ENCODE peak calls at places on chromosome 9, in ten cellular contexts. F is heart left ventricle, R is endodermal cell, P is esophagus squamous epithelium, G is K562, A is IMR-90, L is uterus, B is prostate gland, K is HepG2, E is adrenal gland. W is an unnamed sample. For H3K36me3, the result is how much of the 10 kb centered on the place peaks cover.

GRCh38 chr9:93664549-93665120 is 88.3 kb downstream of the PHF2 start:
- DNase-seq in L (no peak), P (no peak), R (peak), K (no peak), E (peak), F (no peak), A (no peak), G (no peak), B (no peak), W (no peak)

GRCh38 chr9:104028827-104029226 is 65.3 kb upstream of the SMC2 start:
- DNase-seq in P (no peak), A (no peak), L (no peak), K (no peak), B (no peak), R (no peak), E (no peak), F (no peak), G (no peak), W (no peak)

GRCh38 chr9:76302947-76303550 is 91.2 kb downstream of the RFK start:
- DNase-seq in R (no peak), F (no peak), L (peak), K (peak), E (no peak), P (no peak), A (peak), B (no peak), G (peak), W (peak)

GRCh38 chr9:20242767-20243166 is 379.5 kb downstream of the MLLT3 start:
- DNase-seq in K (no peak), A (no peak), P (no peak), E (no peak), F (no peak), G (no peak), R (no peak), B (no peak), L (no peak), W (no peak)

GRCh38 chr9:125126019-125126746 is 17.1 kb downstream of the SCAI start:
- DNase-seq in G (peak), K (no peak), A (peak), E (peak), L (peak), F (peak), B (peak), R (peak), P (peak), W (peak)

GRCh38 chr9:81035171-81035570 is 654.2 kb downstream of the TLE1 start:
- DNase-seq in E (no peak), G (no peak), L (peak), B (no peak), K (no peak), A (peak), F (no peak), R (no peak), P (no peak), W (no peak)

GRCh38 chr9:38431101-38431500 is 6.8 kb upstream of the IGFBPL1 start:
- DNase-seq in G (no peak), B (no peak), F (no peak), K (no peak), L (no peak), E (no peak), R (no peak), P (no peak), A (no peak), W (no peak)

GRCh38 chr9:2821855-2822254 is 22.0 kb downstream of the PUM3 start:
- DNase-seq in F (no peak), A (no peak), L (no peak), B (no peak), R (no peak), P (no peak), E (no peak), K (no peak), G (no peak), W (no peak)

GRCh38 chr9:16515879-16516289 is 354.6 kb downstream of the BNC2 start:
- DNase-seq in A (peak), B (no peak), K (no peak), E (no peak), R (peak), G (no peak), P (no peak), F (no peak), L (no peak), W (peak)

GRCh38 chr9:72882117-72882775 is 70.6 kb downstream of the ALDH1A1 start:
- DNase-seq in G (no peak), K (no peak), B (no peak), A (no peak), P (no peak), E (no peak), L (no peak), F (peak), R (no peak), W (peak)

GRCh38 chr9:114592356-114592755 is 4.8 kb downstream of the ATP6V1G1 start:
- DNase-seq in A (peak), R (no peak), P (no peak), B (peak), K (no peak), F (no peak), E (no peak), L (no peak), G (no peak), W (no peak)

GRCh38 chr9:68749135-68749534 is 44.1 kb downstream of the PIP5K1B start:
- DNase-seq in R (no peak), P (no peak), A (no peak), L (no peak), F (no peak), G (no peak), B (no peak), E (no peak), K (no peak), W (no peak)

GRCh38 chr9:127224883-127225739 is 39.5 kb upstream of the GARNL3 start:
- DNase-seq in R (peak), B (peak), E (peak), P (peak), K (peak), G (peak), L (peak), F (peak), A (peak), W (peak)

GRCh38 chr9:116000748-116001329 is 152.8 kb upstream of the PAPPA start:
- DNase-seq in L (no peak), A (no peak), R (peak), E (no peak), G (peak), B (no peak), P (no peak), F (no peak), K (peak), W (no peak)

GRCh38 chr9:124941689-124942561 is 1.0 kb upstream of the GOLGA1 start:
- DNase-seq in L (peak), R (peak), K (peak), G (peak), A (peak), P (peak), B (peak), F (peak), E (peak), W (peak)

GRCh38 chr9:76451234-76451633 is 7.7 kb upstream of the GCNT1 start:
- DNase-seq in P (no peak), F (no peak), L (no peak), K (no peak), A (peak), G (no peak), B (no peak), E (no peak), R (no peak), W (no peak)

GRCh38 chr9:113808391-113809191 is 67.5 kb upstream of the ZNF618 start:
- DNase-seq in P (no peak), A (peak), L (peak), R (no peak), K (no peak), B (no peak), F (peak), E (peak), G (peak), W (no peak)

DNA sequence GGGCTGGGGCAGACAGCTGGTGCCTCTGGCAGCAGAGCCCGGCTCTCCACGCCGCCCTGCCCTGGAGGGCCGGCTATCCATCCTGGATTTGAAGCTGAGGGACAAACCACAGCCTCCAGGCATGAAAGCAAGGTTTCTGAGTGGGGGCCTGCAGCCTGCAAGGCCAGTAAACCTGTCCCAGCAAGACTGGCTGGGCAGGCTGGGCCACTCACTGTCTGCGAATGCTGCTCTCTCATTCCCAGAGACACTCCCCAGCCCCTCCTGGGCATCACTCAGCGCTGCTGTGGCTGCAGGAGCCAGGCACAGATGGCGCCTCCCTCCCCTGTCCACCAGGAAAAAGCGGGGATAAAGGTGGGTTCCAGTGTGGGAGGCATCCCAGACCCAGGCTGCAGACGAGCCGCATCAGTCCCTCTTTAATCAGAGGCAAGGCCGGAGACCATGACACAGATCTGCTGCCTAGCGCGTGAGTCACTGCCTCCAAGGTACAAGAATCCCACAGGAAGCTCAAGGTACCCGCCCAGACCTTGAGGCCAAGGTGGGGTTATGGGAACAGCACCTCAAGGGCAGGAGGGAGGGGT is 118.0 kb downstream of the VAV2 start:
- DNase-seq in G (no peak), P (no peak), F (no peak), R (no peak), L (no peak), A (peak), K (no peak), E (peak), B (peak), W (no peak)
- TF ChIP-seq CTCF in G (no peak), P (no peak), F (no peak), R (no peak), L (no peak), A (no peak), K (no peak), E (no peak), B (no peak), W (no peak)

DNA sequence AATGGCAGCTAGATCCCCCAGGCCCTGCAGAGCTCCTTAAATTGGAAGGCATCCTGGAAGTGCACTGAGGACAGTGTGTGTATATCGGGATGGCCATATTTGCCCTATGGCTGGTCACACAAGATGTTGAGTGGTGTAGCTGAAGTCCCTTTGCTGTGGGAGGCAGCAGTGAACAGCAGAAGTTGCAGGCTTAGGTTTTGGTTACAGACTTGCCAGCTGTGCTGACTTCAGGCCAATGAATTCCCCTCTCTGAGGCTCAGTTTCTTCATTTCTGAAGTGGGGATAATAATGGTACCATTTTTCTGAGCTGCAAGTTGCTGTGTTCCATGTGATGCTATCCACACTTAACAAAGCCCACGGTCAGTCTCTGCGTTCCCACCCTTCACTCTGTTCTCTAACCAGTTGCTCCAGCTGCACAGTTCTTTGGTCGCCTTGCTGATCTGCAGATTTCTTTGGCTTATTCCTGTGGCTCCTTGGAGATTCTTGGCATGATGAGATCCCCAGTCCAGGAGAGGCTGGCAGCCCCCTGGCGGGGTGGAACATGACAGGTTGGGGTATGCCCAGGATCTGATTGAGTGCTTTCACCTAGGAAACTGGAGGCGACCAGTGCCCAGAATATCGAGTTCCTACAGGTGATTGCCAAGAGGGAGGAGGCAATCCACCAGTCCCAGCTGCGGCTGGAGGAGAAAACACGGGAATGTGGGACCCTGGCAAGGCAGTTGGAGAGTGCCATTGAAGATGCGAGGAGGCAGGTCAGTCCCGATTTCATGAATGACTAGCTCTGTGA is 6.5 kb upstream of the GLE1 start:
- DNase-seq in L (no peak), K (no peak), P (no peak), F (no peak), G (no peak), R (no peak), B (no peak), E (no peak), A (no peak), W (no peak)
- H3K36me3 ChIP-seq in L (under half), K (under half), P (under half), F (half or more), G (half or more), R (half or more), B (under half), E (half or more), A (under half), W (under half)

GRCh38 chr9:37292896-37293295 is 129.6 kb upstream of the GRHPR start:
- DNase-seq in L (no peak), G (no peak), F (no peak), B (no peak), P (no peak), A (peak), E (no peak), K (no peak), R (no peak), W (no peak)

GRCh38 chr9:37290881-37291485 is 131.5 kb upstream of the GRHPR start:
- DNase-seq in R (no peak), E (no peak), K (no peak), F (no peak), L (no peak), P (no peak), B (no peak), A (peak), G (no peak), W (no peak)

GRCh38 chr9:37295178-37295577 is 127.3 kb upstream of the GRHPR start:
- DNase-seq in G (no peak), P (no peak), K (no peak), L (no peak), E (no peak), F (no peak), R (no peak), B (no peak), A (no peak), W (no peak)

GRCh38 chr9:37295796-37296195 is 126.7 kb upstream of the GRHPR start:
- DNase-seq in F (no peak), E (no peak), G (peak), L (no peak), K (no peak), R (no peak), A (no peak), P (no peak), B (no peak), W (no peak)

DNA sequence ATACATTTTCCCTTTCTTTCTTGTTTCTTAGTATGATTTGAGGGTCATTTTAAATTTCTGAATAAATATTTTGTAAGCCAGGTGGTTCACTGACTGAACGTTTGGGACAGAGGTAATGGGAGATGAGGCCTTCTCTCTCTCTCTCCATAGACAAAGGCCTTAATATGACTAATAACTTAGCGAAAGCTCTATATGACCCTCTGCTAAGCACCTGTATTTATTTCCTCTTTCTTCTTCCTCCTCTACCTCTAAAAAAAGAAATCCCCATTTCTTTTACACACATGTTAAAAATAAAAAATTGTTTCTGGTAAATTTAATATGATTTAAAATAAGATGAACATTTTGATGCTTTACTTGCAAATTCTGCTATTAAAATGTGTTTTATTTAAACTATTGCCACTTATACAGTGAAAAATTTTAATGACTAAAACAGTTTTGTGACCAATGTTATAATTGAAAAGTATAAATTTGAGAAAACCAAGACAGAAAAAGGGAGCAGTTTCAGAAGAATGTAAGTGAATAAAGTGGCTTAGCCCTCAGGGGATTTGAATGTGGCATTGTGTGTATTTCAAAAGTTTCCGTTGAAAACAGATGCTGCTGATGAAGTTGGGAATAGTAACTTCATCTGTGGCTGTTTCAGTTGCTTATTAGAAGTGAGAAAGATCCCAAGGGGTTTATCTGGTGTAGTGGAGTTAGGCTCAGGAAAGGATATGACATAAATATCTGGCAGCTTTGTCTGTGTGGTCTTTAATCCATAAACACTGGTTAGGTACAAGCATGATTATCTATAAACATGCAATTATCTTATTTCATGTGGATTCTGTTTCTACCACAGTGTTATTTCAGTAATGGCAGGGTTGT is 128.6 kb upstream of the GRHPR start:
- DNase-seq in R (no peak), L (no peak), A (peak), P (no peak), K (no peak), E (no peak), F (no peak), G (no peak), B (no peak), W (no peak)
- H3K4me3 ChIP-seq in R (no peak), L (no peak), A (no peak), P (no peak), K (no peak), E (no peak), F (no peak), G (no peak), B (no peak), W (no peak)

GRCh38 chr9:135699440-135699839 is at the start of gene SOHLH1:
- DNase-seq in P (no peak), A (no peak), L (no peak), B (no peak), R (no peak), K (no peak), E (no peak), G (no peak), F (no peak), W (no peak)
- TF ChIP-seq CTCF in P (no peak), A (no peak), L (no peak), B (no peak), R (no peak), K (no peak), E (no peak), G (no peak), F (no peak), W (no peak)

W was measured in thyroid gland.